ENCODE peak calls at places on chromosomes 6 and 20, in ten cellular contexts. R is spleen, B is thyroid gland, W is ovary, E is HCT116, Y is A549, Q is stomach, C is uterus, D is esophagus squamous epithelium, J is sigmoid colon. T is an unnamed sample.

GRCh38 chr6:31898200-31899011 is 908 bp upstream of the EHMT2 start:
- DNase-seq in R (peak; percentile 80), B (peak; percentile 42), W (peak; percentile 16), E (peak; percentile 60), Y (peak; percentile 26), Q (no peak), C (no peak), D (no peak), J (no peak), T (peak; percentile 59)

GRCh38 chr20:38284893-38285444 is 19.0 kb upstream of the BPI start:
- DNase-seq in R (no peak), B (no peak), W (no peak), E (no peak), Y (no peak), Q (no peak), C (no peak), D (no peak), J (no peak), T (no peak)

GRCh38 chr6:127207591-127208120 is 59.0 kb upstream of the RNF146 start:
- DNase-seq in R (no peak), B (no peak), W (no peak), E (no peak), Y (no peak), Q (no peak), C (no peak), D (no peak), J (no peak), T (no peak)

GRCh38 chr20:41050361-41051019 is 21.9 kb downstream of the TOP1 start:
- DNase-seq in R (no peak), B (peak; percentile 45), W (no peak), E (no peak), Y (no peak), Q (no peak), C (no peak), D (no peak), J (no peak), T (no peak)

GRCh38 chr20:60250251-60250650 is 292.0 kb downstream of the CDH26 start:
- DNase-seq in R (no peak), B (no peak), W (no peak), E (no peak), Y (no peak), Q (no peak), C (no peak), D (no peak), J (no peak), T (no peak)

GRCh38 chr6:137657351-137657911 is 163.2 kb upstream of the OLIG3 start:
- DNase-seq in R (no peak), B (no peak), W (no peak), E (no peak), Y (no peak), Q (no peak), C (no peak), D (no peak), J (no peak), T (no peak)

GRCh38 chr6:2209226-2209809 is 36.1 kb downstream of the GMDS start:
- DNase-seq in R (no peak), B (peak; percentile 57), W (no peak), E (peak; percentile 45), Y (no peak), Q (peak; percentile 70), C (no peak), D (no peak), J (no peak), T (peak; percentile 49)

GRCh38 chr20:1177680-1178079 is 7.1 kb downstream of the TMEM74B start:
- DNase-seq in R (no peak), B (no peak), W (no peak), E (peak; percentile 21), Y (no peak), Q (no peak), C (no peak), D (no peak), J (no peak), T (no peak)

GRCh38 chr6:84979541-84979940 is 215.1 kb upstream of the TBX18 start:
- DNase-seq in R (no peak), B (no peak), W (no peak), E (no peak), Y (no peak), Q (no peak), C (no peak), D (no peak), J (no peak), T (no peak)

GRCh38 chr6:3987576-3987975 is 91.4 kb downstream of the FAM217A start:
- DNase-seq in R (no peak), B (no peak), W (no peak), E (no peak), Y (no peak), Q (no peak), C (no peak), D (no peak), J (no peak), T (no peak)

GRCh38 chr6:26064619-26065257 is 22.5 kb upstream of the HFE start:
- DNase-seq in R (no peak), B (peak; percentile 17), W (no peak), E (peak; percentile 54), Y (no peak), Q (no peak), C (no peak), D (no peak), J (no peak), T (peak; percentile 74)

GRCh38 chr20:46562009-46562372 is 11.5 kb upstream of the OCSTAMP start:
- DNase-seq in R (no peak), B (no peak), W (no peak), E (no peak), Y (no peak), Q (no peak), C (no peak), D (no peak), J (no peak), T (no peak)
- H3K4me3 ChIP-seq in R (peak overlapping the region; percentile 27), B (no peak overlapping the region), W (no peak overlapping the region), E (peak overlapping the region; percentile 51), Y (peak overlapping the region; percentile 7), Q (peak overlapping the region; percentile 22), C (peak overlapping the region; percentile 1), D (peak overlapping the region; percentile 35), J (no peak overlapping the region), T (peak overlapping the region; percentile 53)

DNA sequence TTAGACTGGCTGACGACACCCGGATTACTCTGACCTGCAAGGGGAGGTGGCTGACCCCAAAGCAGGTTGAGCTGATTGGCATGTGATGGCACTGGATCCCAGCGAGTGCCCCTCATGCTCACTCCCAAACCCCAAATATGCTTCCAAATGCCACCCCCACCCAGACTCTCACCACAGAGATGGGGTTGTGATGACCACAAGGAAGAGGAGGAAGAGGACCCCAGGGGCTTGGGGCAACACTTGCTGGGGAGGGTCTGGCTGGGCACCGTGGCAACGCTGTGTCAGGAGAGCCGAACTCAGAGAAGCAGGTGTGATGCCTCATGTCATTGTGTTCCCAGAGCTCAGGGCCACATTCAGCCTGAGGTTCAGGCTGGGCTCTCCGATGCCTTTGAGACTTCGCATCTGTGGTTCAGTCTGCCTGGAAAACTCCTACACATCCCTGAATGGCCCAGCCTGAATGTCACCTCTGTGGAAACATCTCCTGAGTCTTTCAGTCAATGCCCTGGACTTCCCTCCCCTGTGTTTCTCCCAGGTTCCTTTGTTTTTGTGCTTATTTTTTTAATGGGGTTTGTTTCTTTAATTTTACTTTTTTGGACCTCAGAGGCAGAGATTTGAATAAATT is 169.1 kb upstream of the PMEPA1 start:
- DNase-seq in R (no peak), B (no peak), W (no peak), E (no peak), Y (no peak), Q (no peak), C (no peak), D (no peak), J (peak; percentile 33), T (no peak)
- TF ChIP-seq POLR2A in R (no peak), B (no peak), W (no peak), E (no peak), Y (no peak), Q (no peak), C (no peak), D (no peak), J (no peak), T (no peak)

DNA sequence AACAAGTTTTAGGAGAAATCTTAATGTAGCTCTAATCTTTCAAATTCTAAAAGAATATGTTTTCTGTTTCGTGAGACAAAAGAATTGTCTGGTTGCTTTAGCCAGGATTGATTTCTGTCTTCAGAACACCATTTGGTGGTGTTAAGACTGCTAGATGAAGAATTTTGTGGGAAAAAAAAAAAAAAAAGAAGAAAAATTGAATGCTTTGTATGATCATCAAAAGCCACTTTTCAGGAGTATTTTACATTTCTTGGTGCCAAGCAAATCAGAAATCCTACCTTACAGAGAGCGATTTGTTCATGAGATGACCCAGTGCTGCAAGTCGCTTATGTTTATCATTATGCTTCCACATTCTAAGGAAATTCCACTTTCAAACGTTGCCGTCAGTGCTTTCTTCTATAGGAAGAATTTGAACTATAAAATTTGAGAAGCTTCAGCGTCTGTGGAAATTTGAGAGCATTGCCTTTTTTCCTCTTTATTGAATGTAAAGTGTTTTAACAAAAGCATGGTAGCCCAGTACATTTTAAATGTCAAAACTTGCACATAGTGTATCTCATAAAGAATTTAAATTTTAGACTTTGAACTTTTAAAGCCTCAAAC is 228.7 kb downstream of the BCKDHB start:
- DNase-seq in R (no peak), B (no peak), W (no peak), E (no peak), Y (no peak), Q (no peak), C (no peak), D (no peak), J (no peak), T (no peak)
- H3K4me3 ChIP-seq in R (no peak overlapping the region), B (no peak overlapping the region), W (no peak overlapping the region), E (no peak overlapping the region), Y (no peak overlapping the region), Q (no peak overlapping the region), C (no peak overlapping the region), D (peak overlapping the region; percentile 40), J (no peak overlapping the region), T (no peak overlapping the region)

GRCh38 chr20:22578221-22579118 is 5.9 kb downstream of the FOXA2 start:
- DNase-seq in R (no peak), B (peak; percentile 18), W (no peak), E (no peak), Y (no peak), Q (peak; percentile 51), C (no peak), D (no peak), J (no peak), T (no peak)
- TF ChIP-seq POLR2A in R (no peak), B (no peak), W (no peak), E (no peak), Y (no peak), Q (no peak), C (no peak), D (no peak), J (no peak), T (no peak)

DNA sequence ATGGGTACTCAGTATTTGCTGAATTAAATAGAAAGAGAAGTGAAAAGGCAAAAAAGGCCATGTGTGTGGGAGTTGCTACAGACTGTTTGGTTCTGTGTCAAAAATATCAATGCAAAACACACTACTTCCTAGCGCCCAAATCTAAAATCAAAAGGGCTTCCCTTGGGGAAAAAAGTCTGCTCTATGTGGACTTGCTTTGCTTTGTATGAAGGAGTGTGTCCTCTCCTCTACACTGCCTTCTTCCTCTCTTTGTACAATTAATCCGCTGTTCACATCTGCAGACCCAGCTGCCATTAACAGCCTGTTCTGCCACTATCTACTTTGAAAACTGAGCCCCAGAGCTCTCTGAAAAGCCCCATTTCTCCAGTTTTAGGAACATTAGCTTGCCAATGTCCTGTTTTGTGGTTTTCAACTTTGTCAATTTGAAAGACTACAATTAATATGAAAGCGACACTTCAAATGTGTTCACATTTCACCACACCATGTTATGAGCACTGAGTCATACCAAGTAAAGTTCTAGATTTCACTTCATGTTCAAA is 102.9 kb downstream of the KIF13A start:
- DNase-seq in R (no peak), B (no peak), W (no peak), E (no peak), Y (no peak), Q (no peak), C (no peak), D (no peak), J (no peak), T (peak; percentile 63)
- H3K4me3 ChIP-seq in R (no peak overlapping the region), B (no peak overlapping the region), W (no peak overlapping the region), E (no peak overlapping the region), Y (no peak overlapping the region), Q (no peak overlapping the region), C (no peak overlapping the region), D (no peak overlapping the region), J (no peak overlapping the region), T (peak overlapping the region; percentile 37)

T was measured in NB4.